ENCODE peak calls at places on chromosome 1, in nine cellular contexts. Q is HS-27A; D is activated T-cell treated with anti-CD3 and anti-CD28 coated beads, Interleukin-2, amount 50 U/mL, for 72 hours; F is SHP77; V is stimulated activated CD8-positive, alpha-beta memory T cell treated with anti-CD3 and anti-CD28 coated beads, Interleukin-15, amount 100 ng/mL, for 24 hours; M is glutamatergic neuron; Z is activated CD8-positive, alpha-beta memory T cell treated with anti-CD3 and anti-CD28 coated beads for 24 hours; Y is hepatic stellate cell; K is neural crest cell. H is an unnamed sample.

GRCh38 chr1:168007691-168008090 is 70.8 kb upstream of the MPC2 start:
- DNase-seq in Q (no peak), D (no peak), F (no peak), V (no peak), M (no peak), Z (no peak), Y (no peak), K (no peak), H (no peak)

GRCh38 chr1:91609571-91609970 is 108.9 kb downstream of the CDC7 start:
- DNase-seq in Q (peak), D (no peak), F (no peak), V (no peak), M (no peak), Z (no peak), Y (peak), K (no peak), H (no peak)

GRCh38 chr1:204670152-204670927 is 15.2 kb downstream of the LRRN2 start:
- DNase-seq in Q (no peak), D (no peak), F (no peak), V (no peak), M (no peak), Z (no peak), Y (peak), K (no peak), H (no peak)

GRCh38 chr1:212498243-212498642 is 65.5 kb downstream of the NENF start:
- DNase-seq in Q (no peak), D (no peak), F (no peak), V (no peak), M (no peak), Z (no peak), Y (no peak), K (no peak), H (peak)

GRCh38 chr1:229563701-229564100 is 5.2 kb upstream of the ABCB10 start:
- DNase-seq in Q (no peak), D (no peak), F (no peak), V (no peak), M (no peak), Z (no peak), Y (peak), K (no peak), H (no peak)

GRCh38 chr1:88302843-88303486 is 381.1 kb upstream of the PKN2 start:
- DNase-seq in Q (no peak), D (no peak), F (no peak), V (no peak), M (no peak), Z (no peak), Y (no peak), K (no peak), H (no peak)

GRCh38 chr1:114428083-114428754 is 82.8 kb downstream of the TRIM33 start:
- DNase-seq in Q (no peak), D (peak), F (no peak), V (no peak), M (no peak), Z (no peak), Y (peak), K (no peak), H (no peak)

GRCh38 chr1:93056214-93056613 is 22.9 kb upstream of the MTF2 start:
- DNase-seq in Q (no peak), D (no peak), F (no peak), V (no peak), M (no peak), Z (no peak), Y (no peak), K (peak), H (no peak)

GRCh38 chr1:208043690-208044089 is 132.8 kb upstream of the CD34 start:
- DNase-seq in Q (no peak), D (no peak), F (no peak), V (no peak), M (no peak), Z (no peak), Y (no peak), K (no peak), H (no peak)

GRCh38 chr1:215277537-215277936 is 195.0 kb downstream of the KCNK2 start:
- DNase-seq in Q (no peak), D (no peak), F (no peak), V (no peak), M (no peak), Z (no peak), Y (no peak), K (no peak), H (no peak)

GRCh38 chr1:6330410-6330827 is 63.1 kb downstream of the ACOT7 start:
- DNase-seq in Q (no peak), D (no peak), F (no peak), V (no peak), M (no peak), Z (no peak), Y (no peak), K (no peak), H (no peak)

GRCh38 chr1:163170975-163171676 is 31.6 kb downstream of the RGS5 start:
- DNase-seq in Q (no peak), D (no peak), F (peak), V (no peak), M (no peak), Z (no peak), Y (no peak), K (no peak), H (no peak)

GRCh38 chr1:12458571-12458970 is 159.4 kb downstream of the DHRS3 start:
- DNase-seq in Q (no peak), D (no peak), F (no peak), V (no peak), M (no peak), Z (peak), Y (no peak), K (no peak), H (no peak)

GRCh38 chr1:17207966-17208418 is 3.1 kb downstream of the PADI1 start:
- DNase-seq in Q (peak), D (peak), F (no peak), V (no peak), M (no peak), Z (peak), Y (peak), K (no peak), H (no peak)

GRCh38 chr1:116334015-116334547 is 39.0 kb upstream of the ATP1A1 start:
- DNase-seq in Q (no peak), D (no peak), F (no peak), V (no peak), M (no peak), Z (no peak), Y (no peak), K (no peak), H (no peak)

GRCh38 chr1:29824025-29824424 is 587.7 kb downstream of the PTPRU start:
- DNase-seq in Q (no peak), D (no peak), F (no peak), V (no peak), M (no peak), Z (peak), Y (no peak), K (no peak), H (no peak)

GRCh38 chr1:65009724-65010420 is 43.5 kb upstream of the JAK1 start:
- DNase-seq in Q (no peak), D (no peak), F (no peak), V (no peak), M (no peak), Z (no peak), Y (no peak), K (no peak), H (no peak)

GRCh38 chr1:48610628-48611542 is 138.9 kb upstream of the SPATA6 start:
- DNase-seq in Q (no peak), D (no peak), F (peak), V (no peak), M (peak), Z (no peak), Y (no peak), K (no peak), H (no peak)

GRCh38 chr1:207908112-207908734 is 2.7 kb downstream of the CD34 start:
- DNase-seq in Q (no peak), D (no peak), F (no peak), V (no peak), M (no peak), Z (no peak), Y (no peak), K (no peak), H (no peak)

GRCh38 chr1:215863796-215864195 is 296.7 kb downstream of the KCTD3 start:
- DNase-seq in Q (no peak), D (no peak), F (no peak), V (no peak), M (no peak), Z (no peak), Y (no peak), K (no peak), H (no peak)

GRCh38 chr1:238161955-238162354 is 271.2 kb upstream of the ZP4 start:
- DNase-seq in Q (no peak), D (no peak), F (no peak), V (no peak), M (no peak), Z (no peak), Y (no peak), K (no peak), H (no peak)

GRCh38 chr1:8460132-8460544 is 142.2 kb downstream of the SLC45A1 start:
- DNase-seq in Q (no peak), D (no peak), F (no peak), V (no peak), M (no peak), Z (no peak), Y (no peak), K (no peak), H (no peak)

GRCh38 chr1:35808376-35809155 is 750 bp downstream of the AGO4 start:
- DNase-seq in Q (no peak), D (peak), F (no peak), V (no peak), M (peak), Z (peak), Y (peak), K (peak), H (no peak)

GRCh38 chr1:54968581-54968980 is 11.8 kb upstream of the TMEM61 start:
- DNase-seq in Q (no peak), D (no peak), F (no peak), V (no peak), M (no peak), Z (no peak), Y (no peak), K (no peak), H (no peak)

GRCh38 chr1:8706291-8706690 is 111.1 kb downstream of the RERE start:
- DNase-seq in Q (no peak), D (no peak), F (no peak), V (no peak), M (no peak), Z (no peak), Y (no peak), K (no peak), H (no peak)

GRCh38 chr1:64042331-64043100 is 160.9 kb upstream of the UBE2U start:
- DNase-seq in Q (peak), D (no peak), F (no peak), V (no peak), M (no peak), Z (no peak), Y (peak), K (no peak), H (peak)

GRCh38 chr1:210754931-210755670 is 378.8 kb downstream of the KCNH1 start:
- DNase-seq in Q (no peak), D (no peak), F (peak), V (no peak), M (no peak), Z (no peak), Y (no peak), K (no peak), H (no peak)

GRCh38 chr1:165853528-165854075 is 26.2 kb downstream of the UCK2 start:
- DNase-seq in Q (no peak), D (no peak), F (no peak), V (no peak), M (no peak), Z (no peak), Y (peak), K (no peak), H (no peak)

H was measured in thoracic aorta.